ENCODE peak calls at places on chromosome 22, in eight cellular contexts. One of them, this sample, is unnamed.

GRCh38 chr22:17980638-17981051 is 43.7 kb downstream of the MICAL3 start:
- DNase-seq in KG1: no peak
- DNase-seq in stimulated activated naive CD4-positive, alpha-beta T cell: no peak
- DNase-seq in brain pericyte: no peak
- DNase-seq in NCI-H774: no peak
- DNase-seq in activated T-cell treated with anti-CD3 and anti-CD28 coated beads, Interleukin-2, amount 50 U/mL, for 4 hours: peak; percentile 18
- DNase-seq in breast epithelium: no peak
- DNase-seq in EH: no peak
- DNase-seq in this sample: no peak

GRCh38 chr22:36528795-36529718 is at the start of gene EIF3D:
- DNase-seq in KG1: peak; percentile 99
- DNase-seq in breast epithelium: peak; percentile 98
- DNase-seq in brain pericyte: peak; percentile 99
- DNase-seq in activated T-cell treated with anti-CD3 and anti-CD28 coated beads, Interleukin-2, amount 50 U/mL, for 4 hours: peak; percentile 96
- DNase-seq in stimulated activated naive CD4-positive, alpha-beta T cell: peak; percentile 99
- DNase-seq in EH: peak; percentile 100
- DNase-seq in NCI-H774: peak; percentile 96
- DNase-seq in this sample: peak; percentile 95

GRCh38 chr22:30506507-30506968 is 1.0 kb upstream of the SEC14L4 start:
- DNase-seq in EH: no peak
- DNase-seq in stimulated activated naive CD4-positive, alpha-beta T cell: no peak
- DNase-seq in breast epithelium: no peak
- DNase-seq in KG1: no peak
- DNase-seq in NCI-H774: no peak
- DNase-seq in activated T-cell treated with anti-CD3 and anti-CD28 coated beads, Interleukin-2, amount 50 U/mL, for 4 hours: no peak
- DNase-seq in brain pericyte: no peak
- DNase-seq in this sample: no peak

GRCh38 chr22:25100972-25101371 is 98.7 kb upstream of the CRYBB3 start:
- DNase-seq in stimulated activated naive CD4-positive, alpha-beta T cell: no peak
- DNase-seq in brain pericyte: no peak
- DNase-seq in NCI-H774: no peak
- DNase-seq in EH: no peak
- DNase-seq in breast epithelium: no peak
- DNase-seq in activated T-cell treated with anti-CD3 and anti-CD28 coated beads, Interleukin-2, amount 50 U/mL, for 4 hours: no peak
- DNase-seq in KG1: no peak
- DNase-seq in this sample: no peak

GRCh38 chr22:42610211-42610610 is 4.5 kb downstream of the POLDIP3 start:
- DNase-seq in breast epithelium: no peak
- DNase-seq in stimulated activated naive CD4-positive, alpha-beta T cell: no peak
- DNase-seq in EH: no peak
- DNase-seq in NCI-H774: no peak
- DNase-seq in brain pericyte: no peak
- DNase-seq in KG1: no peak
- DNase-seq in activated T-cell treated with anti-CD3 and anti-CD28 coated beads, Interleukin-2, amount 50 U/mL, for 4 hours: no peak
- DNase-seq in this sample: no peak

GRCh38 chr22:37449281-37449680 is 22.0 kb upstream of the ELFN2 start:
- DNase-seq in brain pericyte: no peak
- DNase-seq in activated T-cell treated with anti-CD3 and anti-CD28 coated beads, Interleukin-2, amount 50 U/mL, for 4 hours: no peak
- DNase-seq in KG1: no peak
- DNase-seq in EH: no peak
- DNase-seq in stimulated activated naive CD4-positive, alpha-beta T cell: no peak
- DNase-seq in breast epithelium: no peak
- DNase-seq in NCI-H774: no peak
- DNase-seq in this sample: no peak

GRCh38 chr22:44847892-44848291 is 95.5 kb downstream of the ARHGAP8 start:
- DNase-seq in breast epithelium: no peak
- DNase-seq in NCI-H774: no peak
- DNase-seq in EH: no peak
- DNase-seq in activated T-cell treated with anti-CD3 and anti-CD28 coated beads, Interleukin-2, amount 50 U/mL, for 4 hours: no peak
- DNase-seq in KG1: no peak
- DNase-seq in brain pericyte: no peak
- DNase-seq in stimulated activated naive CD4-positive, alpha-beta T cell: no peak
- DNase-seq in this sample: no peak

GRCh38 chr22:36194971-36195370 is 6.6 kb downstream of the APOL4 start:
- DNase-seq in activated T-cell treated with anti-CD3 and anti-CD28 coated beads, Interleukin-2, amount 50 U/mL, for 4 hours: peak; percentile 15
- DNase-seq in breast epithelium: no peak
- DNase-seq in stimulated activated naive CD4-positive, alpha-beta T cell: peak; percentile 9
- DNase-seq in EH: peak; percentile 81
- DNase-seq in KG1: peak; percentile 20
- DNase-seq in NCI-H774: no peak
- DNase-seq in brain pericyte: no peak
- DNase-seq in this sample: no peak

GRCh38 chr22:31160328-31160978 is 471 bp downstream of the RNF185 start:
- DNase-seq in activated T-cell treated with anti-CD3 and anti-CD28 coated beads, Interleukin-2, amount 50 U/mL, for 4 hours: no peak
- DNase-seq in EH: peak; percentile 46
- DNase-seq in NCI-H774: no peak
- DNase-seq in breast epithelium: no peak
- DNase-seq in KG1: no peak
- DNase-seq in stimulated activated naive CD4-positive, alpha-beta T cell: no peak
- DNase-seq in brain pericyte: no peak
- DNase-seq in this sample: no peak

GRCh38 chr22:50530857-50531545 is 1.2 kb upstream of the TYMP start:
- DNase-seq in NCI-H774: peak; percentile 43
- DNase-seq in KG1: no peak
- DNase-seq in EH: peak; percentile 76
- DNase-seq in breast epithelium: peak; percentile 85
- DNase-seq in stimulated activated naive CD4-positive, alpha-beta T cell: peak; percentile 42
- DNase-seq in brain pericyte: no peak
- DNase-seq in activated T-cell treated with anti-CD3 and anti-CD28 coated beads, Interleukin-2, amount 50 U/mL, for 4 hours: peak; percentile 72
- DNase-seq in this sample: no peak

GRCh38 chr22:44046485-44047141 is 22.5 kb downstream of the PARVB start:
- DNase-seq in activated T-cell treated with anti-CD3 and anti-CD28 coated beads, Interleukin-2, amount 50 U/mL, for 4 hours: no peak
- DNase-seq in stimulated activated naive CD4-positive, alpha-beta T cell: no peak
- DNase-seq in EH: no peak
- DNase-seq in KG1: no peak
- DNase-seq in NCI-H774: no peak
- DNase-seq in breast epithelium: no peak
- DNase-seq in brain pericyte: no peak
- DNase-seq in this sample: no peak

GRCh38 chr22:45885171-45885840 is 91.7 kb downstream of the WNT7B start:
- DNase-seq in NCI-H774: no peak
- DNase-seq in stimulated activated naive CD4-positive, alpha-beta T cell: no peak
- DNase-seq in activated T-cell treated with anti-CD3 and anti-CD28 coated beads, Interleukin-2, amount 50 U/mL, for 4 hours: no peak
- DNase-seq in KG1: no peak
- DNase-seq in breast epithelium: no peak
- DNase-seq in brain pericyte: no peak
- DNase-seq in EH: no peak
- DNase-seq in this sample: no peak

GRCh38 chr22:39097098-39098020 is at the start of gene APOBEC3H:
- DNase-seq in activated T-cell treated with anti-CD3 and anti-CD28 coated beads, Interleukin-2, amount 50 U/mL, for 4 hours: no peak
- DNase-seq in breast epithelium: no peak
- DNase-seq in NCI-H774: no peak
- DNase-seq in KG1: no peak
- DNase-seq in brain pericyte: no peak
- DNase-seq in stimulated activated naive CD4-positive, alpha-beta T cell: no peak
- DNase-seq in EH: peak; percentile 26
- DNase-seq in this sample: no peak

GRCh38 chr22:28021998-28022660 is 103.1 kb upstream of the PITPNB start:
- DNase-seq in NCI-H774: no peak
- DNase-seq in stimulated activated naive CD4-positive, alpha-beta T cell: no peak
- DNase-seq in EH: no peak
- DNase-seq in brain pericyte: no peak
- DNase-seq in KG1: no peak
- DNase-seq in breast epithelium: peak; percentile 7
- DNase-seq in activated T-cell treated with anti-CD3 and anti-CD28 coated beads, Interleukin-2, amount 50 U/mL, for 4 hours: no peak
- DNase-seq in this sample: no peak

GRCh38 chr22:47190276-47190956 is 428.0 kb downstream of the TBC1D22A start:
- DNase-seq in breast epithelium: peak; percentile 45
- DNase-seq in EH: no peak
- DNase-seq in activated T-cell treated with anti-CD3 and anti-CD28 coated beads, Interleukin-2, amount 50 U/mL, for 4 hours: no peak
- DNase-seq in KG1: no peak
- DNase-seq in stimulated activated naive CD4-positive, alpha-beta T cell: no peak
- DNase-seq in NCI-H774: no peak
- DNase-seq in brain pericyte: no peak
- DNase-seq in this sample: no peak

GRCh38 chr22:17479129-17479528 is 84.2 kb upstream of the SLC25A18 start:
- DNase-seq in NCI-H774: no peak
- DNase-seq in KG1: no peak
- DNase-seq in EH: no peak
- DNase-seq in breast epithelium: no peak
- DNase-seq in brain pericyte: no peak
- DNase-seq in stimulated activated naive CD4-positive, alpha-beta T cell: no peak
- DNase-seq in activated T-cell treated with anti-CD3 and anti-CD28 coated beads, Interleukin-2, amount 50 U/mL, for 4 hours: no peak
- DNase-seq in this sample: no peak

GRCh38 chr22:49259870-49260615 is 567.6 kb downstream of the BRD1 start:
- DNase-seq in EH: no peak
- DNase-seq in stimulated activated naive CD4-positive, alpha-beta T cell: no peak
- DNase-seq in NCI-H774: no peak
- DNase-seq in breast epithelium: peak; percentile 27
- DNase-seq in KG1: no peak
- DNase-seq in activated T-cell treated with anti-CD3 and anti-CD28 coated beads, Interleukin-2, amount 50 U/mL, for 4 hours: no peak
- DNase-seq in brain pericyte: no peak
- DNase-seq in this sample: no peak

GRCh38 chr22:44270556-44270880 is 42.2 kb downstream of the SHISAL1 start:
- DNase-seq in breast epithelium: no peak
- DNase-seq in brain pericyte: no peak
- DNase-seq in KG1: no peak
- DNase-seq in EH: no peak
- DNase-seq in activated T-cell treated with anti-CD3 and anti-CD28 coated beads, Interleukin-2, amount 50 U/mL, for 4 hours: no peak
- DNase-seq in NCI-H774: no peak
- DNase-seq in stimulated activated naive CD4-positive, alpha-beta T cell: no peak
- DNase-seq in this sample: no peak

GRCh38 chr22:26226538-26227297 is 57.5 kb downstream of the SEZ6L start:
- DNase-seq in breast epithelium: no peak
- DNase-seq in NCI-H774: no peak
- DNase-seq in KG1: no peak
- DNase-seq in stimulated activated naive CD4-positive, alpha-beta T cell: no peak
- DNase-seq in activated T-cell treated with anti-CD3 and anti-CD28 coated beads, Interleukin-2, amount 50 U/mL, for 4 hours: no peak
- DNase-seq in brain pericyte: no peak
- DNase-seq in EH: no peak
- DNase-seq in this sample: no peak

GRCh38 chr22:24101966-24102365 is 79.3 kb upstream of the SUSD2 start:
- DNase-seq in NCI-H774: no peak
- DNase-seq in brain pericyte: no peak
- DNase-seq in activated T-cell treated with anti-CD3 and anti-CD28 coated beads, Interleukin-2, amount 50 U/mL, for 4 hours: no peak
- DNase-seq in stimulated activated naive CD4-positive, alpha-beta T cell: no peak
- DNase-seq in breast epithelium: peak; percentile 19
- DNase-seq in KG1: no peak
- DNase-seq in EH: peak; percentile 13
- DNase-seq in this sample: no peak

GRCh38 chr22:42412744-42413220 is 19.4 kb downstream of the NFAM1 start:
- DNase-seq in brain pericyte: no peak
- DNase-seq in activated T-cell treated with anti-CD3 and anti-CD28 coated beads, Interleukin-2, amount 50 U/mL, for 4 hours: no peak
- DNase-seq in EH: no peak
- DNase-seq in breast epithelium: no peak
- DNase-seq in stimulated activated naive CD4-positive, alpha-beta T cell: no peak
- DNase-seq in NCI-H774: no peak
- DNase-seq in KG1: no peak
- DNase-seq in this sample: no peak

GRCh38 chr22:37557321-37558001 is 2.8 kb upstream of the CDC42EP1 start:
- DNase-seq in breast epithelium: no peak
- DNase-seq in brain pericyte: no peak
- DNase-seq in activated T-cell treated with anti-CD3 and anti-CD28 coated beads, Interleukin-2, amount 50 U/mL, for 4 hours: no peak
- DNase-seq in EH: no peak
- DNase-seq in KG1: no peak
- DNase-seq in NCI-H774: no peak
- DNase-seq in stimulated activated naive CD4-positive, alpha-beta T cell: no peak
- DNase-seq in this sample: no peak

GRCh38 chr22:24496234-24496633 is 1.1 kb downstream of the UPB1 start:
- DNase-seq in breast epithelium: no peak
- DNase-seq in stimulated activated naive CD4-positive, alpha-beta T cell: no peak
- DNase-seq in KG1: no peak
- DNase-seq in EH: no peak
- DNase-seq in activated T-cell treated with anti-CD3 and anti-CD28 coated beads, Interleukin-2, amount 50 U/mL, for 4 hours: no peak
- DNase-seq in brain pericyte: no peak
- DNase-seq in NCI-H774: no peak
- DNase-seq in this sample: no peak

GRCh38 chr22:22246706-22247105 is 2.1 kb downstream of the VPREB1 start:
- DNase-seq in KG1: no peak
- DNase-seq in NCI-H774: no peak
- DNase-seq in brain pericyte: no peak
- DNase-seq in activated T-cell treated with anti-CD3 and anti-CD28 coated beads, Interleukin-2, amount 50 U/mL, for 4 hours: no peak
- DNase-seq in EH: no peak
- DNase-seq in stimulated activated naive CD4-positive, alpha-beta T cell: no peak
- DNase-seq in breast epithelium: no peak
- DNase-seq in this sample: no peak

GRCh38 chr22:40346178-40347064 is at the start of gene ADSL:
- DNase-seq in activated T-cell treated with anti-CD3 and anti-CD28 coated beads, Interleukin-2, amount 50 U/mL, for 4 hours: peak; percentile 76
- DNase-seq in KG1: peak; percentile 90
- DNase-seq in breast epithelium: peak; percentile 87
- DNase-seq in NCI-H774: peak; percentile 69
- DNase-seq in brain pericyte: peak; percentile 55
- DNase-seq in EH: peak; percentile 89
- DNase-seq in stimulated activated naive CD4-positive, alpha-beta T cell: peak; percentile 74
- DNase-seq in this sample: peak; percentile 63

GRCh38 chr22:36900880-36901279 is 12.5 kb upstream of the CSF2RB start:
- DNase-seq in breast epithelium: no peak
- DNase-seq in EH: no peak
- DNase-seq in activated T-cell treated with anti-CD3 and anti-CD28 coated beads, Interleukin-2, amount 50 U/mL, for 4 hours: no peak
- DNase-seq in NCI-H774: no peak
- DNase-seq in brain pericyte: no peak
- DNase-seq in stimulated activated naive CD4-positive, alpha-beta T cell: no peak
- DNase-seq in KG1: no peak
- DNase-seq in this sample: no peak

GRCh38 chr22:45638834-45639746 is 32.5 kb upstream of the ATXN10 start:
- DNase-seq in NCI-H774: no peak
- DNase-seq in stimulated activated naive CD4-positive, alpha-beta T cell: no peak
- DNase-seq in KG1: peak; percentile 7
- DNase-seq in EH: peak; percentile 43
- DNase-seq in brain pericyte: no peak
- DNase-seq in breast epithelium: no peak
- DNase-seq in activated T-cell treated with anti-CD3 and anti-CD28 coated beads, Interleukin-2, amount 50 U/mL, for 4 hours: no peak
- DNase-seq in this sample: no peak

GRCh38 chr22:36239150-36239400 is 252 bp downstream of the APOL2 start:
- DNase-seq in stimulated activated naive CD4-positive, alpha-beta T cell: peak; percentile 23
- DNase-seq in breast epithelium: no peak
- DNase-seq in NCI-H774: no peak
- DNase-seq in activated T-cell treated with anti-CD3 and anti-CD28 coated beads, Interleukin-2, amount 50 U/mL, for 4 hours: no peak
- DNase-seq in KG1: no peak
- DNase-seq in brain pericyte: no peak
- DNase-seq in EH: no peak
- DNase-seq in this sample: no peak

GRCh38 chr22:48568736-48569330 is 1258.8 kb downstream of the BRD1 start:
- DNase-seq in EH: no peak
- DNase-seq in brain pericyte: no peak
- DNase-seq in KG1: no peak
- DNase-seq in breast epithelium: no peak
- DNase-seq in activated T-cell treated with anti-CD3 and anti-CD28 coated beads, Interleukin-2, amount 50 U/mL, for 4 hours: no peak
- DNase-seq in NCI-H774: no peak
- DNase-seq in stimulated activated naive CD4-positive, alpha-beta T cell: no peak
- DNase-seq in this sample: no peak

GRCh38 chr22:35472488-35472887 is 68.1 kb upstream of the RASD2 start:
- DNase-seq in brain pericyte: no peak
- DNase-seq in EH: no peak
- DNase-seq in breast epithelium: no peak
- DNase-seq in stimulated activated naive CD4-positive, alpha-beta T cell: no peak
- DNase-seq in NCI-H774: no peak
- DNase-seq in KG1: no peak
- DNase-seq in activated T-cell treated with anti-CD3 and anti-CD28 coated beads, Interleukin-2, amount 50 U/mL, for 4 hours: no peak
- DNase-seq in this sample: no peak

This sample was measured in thoracic aorta.